ENCODE peak calls at places on chromosomes 2 and 18, in ten cellular contexts. V is foreskin fibroblast, T is GM06990, I is mammary epithelial cell, G is GM12865, U is fibroblast of the aortic adventitia, Q is left ventricle myocardium inferior, X is MM.1S, Z is fibroblast of lung, H is neural progenitor cell. A is an unnamed sample.
A peak's percentile ranks its signal among the peaks of the same experiment; 100 is the strongest.

GRCh38 chr2:129877795-129878775 is 101.4 kb upstream of the RAB6C start:
- DNase-seq in H (no peak), Q (peak; percentile 26), X (peak; percentile 13), I (no peak), G (no peak), T (no peak), U (peak; percentile 49), V (peak; percentile 41), Z (peak; percentile 57), A (no peak)

GRCh38 chr2:10322481-10322880 is 19.8 kb downstream of the HPCAL1 start:
- DNase-seq in U (no peak), G (no peak), Z (no peak), V (no peak), X (no peak), Q (no peak), I (no peak), T (no peak), H (no peak), A (no peak)

GRCh38 chr2:127143851-127144782 is 37.2 kb upstream of the BIN1 start:
- DNase-seq in Q (no peak), T (no peak), I (peak; percentile 16), X (no peak), H (no peak), U (peak; percentile 17), G (no peak), V (peak; percentile 72), Z (peak; percentile 70), A (peak; percentile 58)

GRCh38 chr18:9991021-9992000 is 77.5 kb downstream of the VAPA start:
- DNase-seq in Z (no peak), G (no peak), I (no peak), X (no peak), Q (no peak), H (no peak), V (no peak), U (no peak), T (no peak), A (no peak)

GRCh38 chr18:34083910-34084309 is 140.8 kb downstream of the NOL4 start:
- DNase-seq in H (no peak), V (no peak), Z (no peak), X (no peak), G (no peak), I (no peak), Q (no peak), U (no peak), T (no peak), A (peak; percentile 37)

GRCh38 chr2:173028671-173029070 is 47.0 kb upstream of the MAP3K20 start:
- DNase-seq in V (peak; percentile 72), I (no peak), Z (no peak), H (no peak), T (no peak), X (no peak), U (no peak), Q (no peak), G (no peak), A (no peak)

GRCh38 chr2:197045115-197045514 is 118.6 kb upstream of the PGAP1 start:
- DNase-seq in I (no peak), G (no peak), Z (no peak), T (no peak), U (no peak), H (no peak), Q (no peak), V (no peak), X (no peak), A (no peak)

GRCh38 chr2:11466307-11467125 is 555 bp upstream of the E2F6 start:
- DNase-seq in G (peak; percentile 46), T (no peak), Q (no peak), Z (no peak), V (no peak), H (no peak), I (no peak), U (no peak), X (peak; percentile 42), A (no peak)

GRCh38 chr2:42722328-42723190 is 41.4 kb downstream of the OXER1 start:
- DNase-seq in H (peak; percentile 37), U (peak; percentile 90), T (peak; percentile 66), Q (peak; percentile 18), I (peak; percentile 72), V (peak; percentile 83), Z (peak; percentile 95), X (no peak), G (peak; percentile 92), A (no peak)

GRCh38 chr2:73290049-73290839 is 3.1 kb downstream of the EGR4 start:
- DNase-seq in U (peak; percentile 14), X (peak; percentile 56), Z (peak; percentile 25), Q (no peak), T (peak; percentile 28), V (peak; percentile 70), H (peak; percentile 72), I (peak; percentile 38), G (peak; percentile 71), A (no peak)

GRCh38 chr18:53817976-53818950 is 406.2 kb downstream of the MBD2 start:
- DNase-seq in X (no peak), U (no peak), G (no peak), Q (no peak), V (peak; percentile 31), I (peak; percentile 2), T (no peak), Z (no peak), H (no peak), A (no peak)

GRCh38 chr18:34122724-34123334 is 101.9 kb downstream of the NOL4 start:
- DNase-seq in U (peak; percentile 58), I (peak; percentile 34), G (peak; percentile 77), Z (peak; percentile 56), X (peak; percentile 63), T (peak; percentile 28), Q (no peak), V (peak; percentile 71), H (peak; percentile 72), A (no peak)

GRCh38 chr2:166344286-166345113 is 31.2 kb downstream of the SCN9A start:
- DNase-seq in T (no peak), U (peak; percentile 66), G (no peak), I (peak; percentile 11), H (no peak), Z (peak; percentile 90), Q (no peak), X (peak; percentile 14), V (peak; percentile 78), A (no peak)

GRCh38 chr18:34339155-34339554 is 114.4 kb upstream of the NOL4 start:
- DNase-seq in T (no peak), I (no peak), G (no peak), Q (no peak), H (no peak), U (no peak), Z (no peak), X (no peak), V (no peak), A (no peak)

GRCh38 chr2:148021059-148021985 is at the start of gene MBD5:
- DNase-seq in T (no peak), U (peak; percentile 61), Q (no peak), H (peak; percentile 78), Z (peak; percentile 57), G (peak; percentile 83), V (peak; percentile 57), I (peak; percentile 36), X (peak; percentile 69), A (peak; percentile 83)

GRCh38 chr2:9102861-9103662 is 99.6 kb upstream of the MBOAT2 start:
- DNase-seq in V (peak; percentile 19), H (peak; percentile 39), Z (peak; percentile 51), G (no peak), T (no peak), U (no peak), Q (no peak), I (peak; percentile 64), X (no peak), A (peak; percentile 83)
- H3K4me3 ChIP-seq in V (no peak overlapping the region), H (no peak overlapping the region), Z (no peak overlapping the region), G (no peak overlapping the region), T (no peak overlapping the region), U (no peak overlapping the region), Q (no peak overlapping the region), I (no peak overlapping the region), X (no peak overlapping the region), A (no peak overlapping the region)

DNA sequence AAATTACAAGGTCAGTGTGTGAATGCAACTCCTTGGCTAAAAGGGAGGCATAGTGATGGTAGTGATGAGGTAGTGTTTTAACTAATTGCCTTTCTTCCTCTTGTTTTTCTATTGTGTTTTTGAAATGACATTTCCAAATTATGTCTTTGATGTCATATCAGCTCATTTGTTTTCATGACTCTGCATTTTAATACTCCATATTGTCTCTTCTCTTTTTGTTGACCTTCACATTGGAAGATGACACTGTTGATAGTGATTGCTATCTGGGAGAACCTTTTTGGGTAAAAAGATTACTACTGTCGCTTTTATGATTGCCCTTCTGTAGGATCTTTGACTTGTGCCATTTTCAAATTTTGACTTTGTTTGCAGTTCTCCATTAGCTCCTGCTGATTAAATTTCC is 3.0 kb downstream of the GIGYF2 start:
- DNase-seq in G (no peak), Q (no peak), U (no peak), X (no peak), I (no peak), T (no peak), V (no peak), Z (no peak), H (no peak), A (no peak)
- TF ChIP-seq CTCF in G (no peak), Q (no peak), U (no peak), X (no peak), I (no peak), T (no peak), V (no peak), Z (no peak), H (no peak), A (no peak)

GRCh38 chr18:46506974-46507373 is 150.0 kb downstream of the LOXHD1 start:
- DNase-seq in V (no peak), G (no peak), T (no peak), U (no peak), H (no peak), Z (no peak), I (no peak), X (no peak), Q (no peak), A (no peak)
- H3K4me3 ChIP-seq in V (no peak overlapping the region), G (no peak overlapping the region), T (no peak overlapping the region), U (no peak overlapping the region), H (no peak overlapping the region), Z (no peak overlapping the region), I (no peak overlapping the region), X (no peak overlapping the region), Q (no peak overlapping the region), A (no peak overlapping the region)

GRCh38 chr2:70685771-70686171 is 82.2 kb downstream of the ADD2 start:
- DNase-seq in Z (no peak), G (no peak), V (no peak), I (no peak), Q (no peak), H (no peak), T (no peak), X (no peak), U (no peak), A (no peak)

GRCh38 chr2:70688427-70688826 is 79.6 kb downstream of the ADD2 start:
- DNase-seq in U (no peak), Q (no peak), Z (no peak), I (no peak), T (no peak), H (no peak), V (no peak), G (no peak), X (no peak), A (no peak)

GRCh38 chr2:70687461-70687795 is 80.6 kb downstream of the ADD2 start:
- DNase-seq in I (no peak), G (no peak), U (no peak), T (no peak), H (no peak), Z (no peak), V (no peak), X (no peak), Q (no peak), A (no peak)

GRCh38 chr2:70684846-70685622 is 83.0 kb downstream of the ADD2 start:
- DNase-seq in H (no peak), G (no peak), X (no peak), Q (no peak), I (no peak), Z (no peak), U (no peak), V (no peak), T (no peak), A (no peak)

GRCh38 chr2:70686577-70687460 is 81.2 kb downstream of the ADD2 start:
- DNase-seq in U (peak; percentile 58), X (peak; percentile 76), T (peak; percentile 18), V (peak; percentile 56), Z (peak; percentile 83), H (peak; percentile 75), Q (peak; percentile 20), G (peak; percentile 41), I (peak; percentile 30), A (no peak)
- TF ChIP-seq CTCF in U (peak; percentile 58), X (peak; percentile 47), T (peak; percentile 47), V (peak; percentile 70), Z (no peak), H (peak; percentile 69), Q (peak; percentile 37), G (peak; percentile 34), I (peak; percentile 73), A (no peak)

A was measured in kidney.